ENCODE peak calls at places on chromosomes 16 and 17, in five cellular contexts. F is CD4-positive, alpha-beta memory T cell; H is adipocyte; X is GM12878; B is Panc1. C is an unnamed sample. For H3K9me3, the result is how much of the 10 kb centered on the place peaks cover.

GRCh38 chr17:79114455-79115301 is 40.1 kb downstream of the ENGASE start:
- DNase-seq in H (peak), X (no peak), B (no peak), F (no peak), C (no peak)

GRCh38 chr17:75684924-75685323 is 17.8 kb downstream of the SAP30BP start:
- DNase-seq in H (peak), X (no peak), B (no peak), F (no peak), C (no peak)

GRCh38 chr17:63295288-63295687 is 150.8 kb downstream of the CYB561 start:
- DNase-seq in X (no peak), F (no peak), H (peak), B (no peak), C (no peak)

GRCh38 chr17:80861892-80862291 is 129.7 kb upstream of the CHMP6 start:
- DNase-seq in H (peak), F (peak), B (no peak), X (no peak), C (peak)

GRCh38 chr17:64608571-64608981 is 53.5 kb downstream of the SMURF2 start:
- DNase-seq in F (no peak), X (no peak), H (peak), B (no peak), C (no peak)

GRCh38 chr16:74756203-74756602 is 18.4 kb downstream of the FA2H start:
- DNase-seq in F (no peak), H (no peak), B (no peak), X (no peak), C (peak)

GRCh38 chr16:69479806-69480205 is 55.4 kb downstream of the CYB5B start:
- DNase-seq in X (no peak), F (no peak), H (no peak), B (no peak), C (no peak)

GRCh38 chr17:56592487-56593072 is 919 bp upstream of the NOG start:
- DNase-seq in H (peak), X (no peak), F (peak), B (no peak), C (peak)

GRCh38 chr17:58338907-58339774 is 10.5 kb upstream of the TSPOAP1 start:
- DNase-seq in X (peak), H (no peak), F (peak), B (no peak), C (peak)

GRCh38 chr17:1078831-1079561 is 82.1 kb downstream of the TIMM22 start:
- DNase-seq in X (no peak), B (no peak), H (no peak), F (no peak), C (no peak)

GRCh38 chr17:77281024-77281903 is 140.5 kb downstream of the SEC14L1 start:
- DNase-seq in B (no peak), H (peak), F (peak), X (no peak), C (no peak)

GRCh38 chr16:48188449-48189102 is 32.8 kb upstream of the ABCC12 start:
- DNase-seq in H (no peak), F (no peak), B (no peak), X (peak), C (no peak)

GRCh38 chr17:49390548-49391324 is 23.9 kb downstream of the PHB1 start:
- DNase-seq in B (no peak), F (peak), X (no peak), H (no peak), C (peak)

GRCh38 chr17:66301864-66302741 is at the start of gene PRKCA:
- DNase-seq in X (no peak), F (peak), B (no peak), H (peak), C (peak)

GRCh38 chr16:27429981-27430441 is 28.0 kb downstream of the IL21R start:
- DNase-seq in F (no peak), X (no peak), B (no peak), H (no peak), C (no peak)

GRCh38 chr17:35740216-35740615 is 8.8 kb downstream of the RASL10B start:
- DNase-seq in H (no peak), X (no peak), B (no peak), F (no peak), C (no peak)

GRCh38 chr17:75499313-75500022 is 15.9 kb downstream of the CASKIN2 start:
- DNase-seq in F (no peak), H (no peak), B (no peak), X (no peak), C (no peak)

GRCh38 chr17:80380068-80381061 is 34.6 kb upstream of the ENDOV start:
- DNase-seq in F (no peak), H (no peak), X (no peak), B (no peak), C (no peak)

GRCh38 chr17:47201168-47201567 is 8.0 kb upstream of the MYL4 start:
- DNase-seq in B (no peak), H (no peak), X (no peak), F (no peak), C (no peak)

GRCh38 chr17:78459696-78460095 is 81.2 kb downstream of the PGS1 start:
- DNase-seq in H (no peak), X (no peak), F (no peak), B (no peak), C (no peak)

GRCh38 chr17:2083613-2084128 is 28.8 kb downstream of the HIC1 start:
- DNase-seq in H (no peak), F (no peak), B (no peak), X (peak), C (no peak)

GRCh38 chr17:38706625-38707298 is 1.7 kb downstream of the MLLT6 start:
- DNase-seq in X (no peak), H (peak), F (peak), B (no peak), C (no peak)

GRCh38 chr17:48505788-48506187 is 25.0 kb downstream of the HOXB1 start:
- DNase-seq in B (no peak), H (peak), X (peak), F (peak), C (no peak)

GRCh38 chr17:40351185-40352043 is 13.1 kb downstream of the GJD3 start:
- DNase-seq in X (no peak), H (no peak), B (no peak), F (no peak), C (peak)

GRCh38 chr16:28110479-28110878 is 47.0 kb upstream of the GSG1L start:
- DNase-seq in F (no peak), B (no peak), X (no peak), H (no peak), C (peak)

GRCh38 chr16:89001117-89002027 is 24.4 kb upstream of the CBFA2T3 start:
- DNase-seq in B (no peak), F (no peak), H (no peak), X (no peak), C (no peak)

GRCh38 chr16:60346256-60346655 is 1612.1 kb upstream of the GOT2 start:
- DNase-seq in B (no peak), F (no peak), X (no peak), H (no peak), C (no peak)

GRCh38 chr16:85641776-85642176 is 28.7 kb downstream of the GSE1 start:
- DNase-seq in X (no peak), B (no peak), F (no peak), H (no peak), C (peak)

GRCh38 chr16:380837-381787 is 666 bp downstream of the PGAP6 start:
- DNase-seq in H (peak), F (no peak), X (no peak), B (no peak), C (no peak)

GRCh38 chr17:20111538-20111937 is 102.4 kb downstream of the SPECC1 start:
- DNase-seq in B (no peak), F (no peak), H (no peak), X (no peak), C (no peak)

GRCh38 chr17:49214665-49215360 is 4.3 kb downstream of the ABI3 start:
- DNase-seq in X (no peak), F (no peak), B (no peak), H (no peak), C (no peak)

GRCh38 chr17:3813171-3813570 is 12.2 kb upstream of the ITGAE start:
- DNase-seq in H (no peak), F (no peak), X (no peak), B (no peak), C (no peak)
- H3K9me3 ChIP-seq in H (under half), F (under half), X (under half), B (under half), C (under half)

DNA sequence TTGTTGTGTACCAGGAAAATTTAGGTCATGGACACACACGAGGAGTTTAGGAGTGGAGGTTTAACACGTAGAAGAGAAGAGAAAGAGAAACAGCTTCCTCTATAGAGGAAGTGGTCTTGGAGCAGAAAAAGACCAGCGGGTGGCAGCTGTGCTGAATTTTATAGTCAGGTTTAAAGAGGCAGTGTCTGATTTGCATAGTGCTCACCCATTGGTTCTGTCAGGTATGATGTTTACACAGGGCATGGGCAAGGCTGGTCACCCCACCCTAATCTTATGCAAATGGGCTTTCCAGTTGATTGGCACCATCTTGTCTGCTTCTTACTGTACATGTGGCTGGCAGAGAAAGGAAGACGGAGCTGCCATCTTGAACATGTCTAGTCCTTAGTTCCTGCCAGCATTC is 309.0 kb downstream of the CDH13 start:
- DNase-seq in H (no peak), X (no peak), B (no peak), F (no peak), C (no peak)
- H3K9me3 ChIP-seq in H (under half), X (under half), B (under half), F (under half), C (under half)

GRCh38 chr16:2976201-2976600 is 4.0 kb downstream of the PKMYT1 start:
- DNase-seq in B (no peak), F (no peak), H (no peak), X (no peak), C (no peak)
- H3K9me3 ChIP-seq in B (under half), F (under half), H (under half), X (under half), C (under half)

GRCh38 chr17:27200476-27200875 is 93.4 kb upstream of the WSB1 start:
- DNase-seq in B (no peak), X (no peak), H (no peak), F (no peak), C (no peak)

GRCh38 chr17:27199948-27200347 is 94.0 kb upstream of the WSB1 start:
- DNase-seq in H (no peak), X (no peak), B (no peak), F (no peak), C (no peak)

GRCh38 chr17:27206447-27206846 is 87.5 kb upstream of the WSB1 start:
- DNase-seq in H (no peak), F (no peak), X (no peak), B (no peak), C (no peak)

GRCh38 chr17:27207073-27207511 is 86.8 kb upstream of the WSB1 start:
- DNase-seq in F (no peak), H (peak), X (no peak), B (peak), C (no peak)

DNA sequence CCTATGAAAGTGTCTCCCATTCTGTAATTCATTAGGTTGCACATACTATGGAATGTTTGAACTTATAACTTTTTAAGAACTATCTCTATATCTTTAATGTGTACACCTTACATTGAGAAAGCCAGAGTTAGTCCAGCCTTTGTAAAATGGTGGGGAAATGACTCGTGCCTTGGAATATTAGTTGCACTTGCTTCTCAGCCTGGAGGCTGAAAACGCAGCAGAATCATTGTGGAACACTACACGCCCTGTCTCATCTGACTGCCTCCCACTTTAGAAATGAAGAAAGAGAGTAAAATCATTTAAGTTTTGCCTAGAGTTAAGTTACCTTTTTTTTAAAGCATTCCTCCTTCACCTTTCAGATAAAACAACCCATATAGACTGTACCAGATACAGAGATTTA is 90.7 kb upstream of the WSB1 start:
- DNase-seq in X (no peak), B (no peak), F (no peak), H (no peak), C (no peak)
- H3K9me3 ChIP-seq in X (under half), B (under half), F (under half), H (under half), C (under half)

DNA sequence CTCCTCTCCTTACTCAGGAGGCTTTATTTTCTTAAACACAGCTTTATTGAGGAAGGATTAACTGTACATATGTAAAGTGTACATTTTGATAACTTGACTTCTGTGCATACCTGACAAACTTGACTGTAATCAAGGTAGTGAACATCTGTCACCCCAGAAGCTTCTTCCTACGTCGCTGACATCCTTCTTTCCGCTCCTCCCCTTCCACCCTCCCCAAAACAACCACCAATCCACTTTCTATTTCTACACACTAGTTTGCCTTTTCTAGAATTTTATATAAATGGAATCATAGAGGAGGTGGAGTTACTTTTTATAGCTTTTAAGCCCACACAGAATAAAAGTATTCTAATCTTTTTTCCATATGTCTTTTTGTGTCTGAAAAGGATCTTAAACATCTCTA is 225.2 kb upstream of the RBFOX1 start:
- DNase-seq in F (no peak), X (no peak), B (no peak), H (no peak), C (no peak)
- H3K9me3 ChIP-seq in F (under half), X (under half), B (under half), H (under half), C (under half)